ENCODE peak calls at places on chromosomes 2 and 18, in nine cellular contexts. M is IMR-90, Q is fibroblast of pulmonary artery, V is cardiac fibroblast, L is A549, S is left ventricle myocardium inferior, T is choroid plexus epithelial cell, P is tibial artery, Y is dorsolateral prefrontal cortex. J is an unnamed sample.

GRCh38 chr2:236984046-236984445 is 101.6 kb upstream of the COPS8 start:
- DNase-seq in M (no peak), Q (peak; percentile 13), V (no peak), L (no peak), S (no peak), T (no peak), P (no peak), Y (no peak), J (no peak)

GRCh38 chr18:25503567-25504081 is 151.7 kb upstream of the ZNF521 start:
- DNase-seq in M (peak; percentile 87), Q (peak; percentile 77), V (peak; percentile 83), L (peak; percentile 1), S (peak; percentile 47), T (peak; percentile 84), P (peak; percentile 71), Y (peak; percentile 52), J (peak; percentile 79)

GRCh38 chr18:2572892-2573291 is 1.5 kb downstream of the NDC80 start:
- DNase-seq in M (no peak), Q (peak; percentile 17), V (no peak), L (no peak), S (no peak), T (peak; percentile 39), P (no peak), Y (no peak), J (no peak)

GRCh38 chr2:47907097-47907781 is 941 bp upstream of the FBXO11 start:
- DNase-seq in M (no peak), Q (no peak), V (no peak), L (no peak), S (no peak), T (no peak), P (peak; percentile 29), Y (no peak), J (no peak)

GRCh38 chr2:88654714-88655113 is 27.4 kb upstream of the EIF2AK3 start:
- DNase-seq in M (peak; percentile 85), Q (peak; percentile 43), V (peak; percentile 34), L (no peak), S (no peak), T (peak; percentile 69), P (no peak), Y (no peak), J (peak; percentile 37)

GRCh38 chr2:69159988-69160387 is 147.0 kb downstream of the ANTXR1 start:
- DNase-seq in M (no peak), Q (no peak), V (no peak), L (no peak), S (no peak), T (no peak), P (no peak), Y (no peak), J (no peak)

GRCh38 chr18:79546781-79547272 is 132.8 kb upstream of the CTDP1 start:
- DNase-seq in M (no peak), Q (no peak), V (no peak), L (no peak), S (no peak), T (no peak), P (no peak), Y (peak; percentile 28), J (no peak)

GRCh38 chr2:7612969-7613368 is 695.8 kb downstream of the RNF144A start:
- DNase-seq in M (peak; percentile 10), Q (peak; percentile 27), V (no peak), L (no peak), S (no peak), T (peak; percentile 13), P (no peak), Y (no peak), J (peak; percentile 13)

GRCh38 chr2:111155610-111156009 is 34.9 kb downstream of the BCL2L11 start:
- DNase-seq in M (peak; percentile 12), Q (no peak), V (no peak), L (no peak), S (no peak), T (no peak), P (no peak), Y (no peak), J (no peak)

GRCh38 chr2:23312996-23313606 is 71.9 kb upstream of the KLHL29 start:
- DNase-seq in M (no peak), Q (no peak), V (peak; percentile 10), L (peak; percentile 44), S (no peak), T (peak; percentile 22), P (no peak), Y (no peak), J (no peak)

GRCh38 chr2:127196998-127197397 is 23.1 kb downstream of the CYP27C1 start:
- DNase-seq in M (no peak), Q (no peak), V (no peak), L (no peak), S (no peak), T (no peak), P (no peak), Y (no peak), J (no peak)

GRCh38 chr18:53534695-53535094 is 689.8 kb downstream of the MBD2 start:
- DNase-seq in M (no peak), Q (no peak), V (peak; percentile 1), L (no peak), S (peak; percentile 43), T (no peak), P (peak; percentile 35), Y (peak; percentile 33), J (no peak)

GRCh38 chr2:30628341-30628740 is 178.9 kb downstream of the CAPN13 start:
- DNase-seq in M (peak; percentile 31), Q (peak; percentile 44), V (peak; percentile 32), L (no peak), S (no peak), T (peak; percentile 76), P (no peak), Y (no peak), J (peak; percentile 20)

GRCh38 chr2:187429989-187430388 is 18.1 kb downstream of the CALCRL start:
- DNase-seq in M (peak; percentile 75), Q (peak; percentile 88), V (peak; percentile 66), L (no peak), S (no peak), T (peak; percentile 82), P (no peak), Y (no peak), J (peak; percentile 84)

GRCh38 chr2:205721057-205721767 is 38.9 kb downstream of the NRP2 start:
- DNase-seq in M (no peak), Q (no peak), V (no peak), L (no peak), S (no peak), T (no peak), P (no peak), Y (no peak), J (no peak)

GRCh38 chr2:199457147-199458016 is at the start of gene SATB2:
- DNase-seq in M (peak; percentile 78), Q (peak; percentile 44), V (peak; percentile 21), L (peak; percentile 25), S (no peak), T (peak; percentile 57), P (no peak), Y (no peak), J (peak; percentile 67)

GRCh38 chr2:180625006-180625844 is 355.2 kb upstream of the UBE2E3 start:
- DNase-seq in M (peak; percentile 92), Q (peak; percentile 90), V (peak; percentile 77), L (no peak), S (no peak), T (peak; percentile 90), P (no peak), Y (no peak), J (peak; percentile 87)

DNA sequence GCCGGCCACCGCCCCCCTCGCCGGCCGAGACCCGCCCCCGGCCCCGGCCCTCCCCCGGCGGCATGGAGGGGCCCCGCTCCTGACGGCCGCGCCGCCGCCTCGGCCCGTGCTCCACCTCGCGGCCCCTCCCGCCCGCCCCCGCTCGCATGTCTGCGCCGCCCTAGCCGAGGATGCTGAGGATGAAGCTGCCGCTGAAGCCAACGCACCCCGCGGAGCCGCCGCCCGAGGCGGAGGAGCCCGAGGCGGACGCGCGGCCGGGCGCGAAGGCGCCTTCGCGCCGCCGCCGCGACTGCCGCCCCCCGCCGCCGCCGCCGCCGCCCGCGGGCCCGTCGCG is 397 bp downstream of the ZCCHC2 start:
- DNase-seq in M (no peak), Q (no peak), V (no peak), L (no peak), S (no peak), T (no peak), P (no peak), Y (no peak), J (no peak)
- H3K4me3 ChIP-seq in M (peak overlapping the region; percentile 83), Q (peak overlapping the region; percentile 80), V (peak overlapping the region; percentile 80), L (peak overlapping the region; percentile 92), S (peak overlapping the region; percentile 97), T (peak overlapping the region; percentile 86), P (peak overlapping the region; percentile 98), Y (peak overlapping the region; percentile 97), J (peak overlapping the region; percentile 50)

GRCh38 chr2:166180951-166181812 is 53.4 kb upstream of the SCN1A start:
- DNase-seq in M (peak; percentile 56), Q (peak; percentile 64), V (peak; percentile 62), L (peak; percentile 10), S (no peak), T (peak; percentile 78), P (peak; percentile 25), Y (peak; percentile 50), J (peak; percentile 61)
- TF ChIP-seq CTCF in M (peak; percentile 66), Q (peak; percentile 66), V (peak; percentile 66), L (peak; percentile 57), S (peak; percentile 60), T (peak; percentile 76), P (no peak), Y (peak; percentile 51), J (peak; percentile 63)

GRCh38 chr2:33497177-33497787 is 20.8 kb downstream of the RASGRP3 start:
- DNase-seq in M (no peak), Q (peak; percentile 26), V (peak; percentile 6), L (no peak), S (no peak), T (peak; percentile 70), P (no peak), Y (no peak), J (no peak)
- H3K4me3 ChIP-seq in M (no peak overlapping the region), Q (no peak overlapping the region), V (no peak overlapping the region), L (no peak overlapping the region), S (no peak overlapping the region), T (no peak overlapping the region), P (no peak overlapping the region), Y (no peak overlapping the region), J (no peak overlapping the region)

GRCh38 chr2:28810384-28811285 is at the start of gene SPDYA:
- DNase-seq in M (peak; percentile 36), Q (peak; percentile 69), V (peak; percentile 72), L (peak; percentile 68), S (peak; percentile 74), T (peak; percentile 80), P (peak; percentile 58), Y (peak; percentile 66), J (peak; percentile 70)
- TF ChIP-seq CTCF in M (no peak), Q (no peak), V (no peak), L (no peak), S (no peak), T (no peak), P (no peak), Y (no peak), J (no peak)

DNA sequence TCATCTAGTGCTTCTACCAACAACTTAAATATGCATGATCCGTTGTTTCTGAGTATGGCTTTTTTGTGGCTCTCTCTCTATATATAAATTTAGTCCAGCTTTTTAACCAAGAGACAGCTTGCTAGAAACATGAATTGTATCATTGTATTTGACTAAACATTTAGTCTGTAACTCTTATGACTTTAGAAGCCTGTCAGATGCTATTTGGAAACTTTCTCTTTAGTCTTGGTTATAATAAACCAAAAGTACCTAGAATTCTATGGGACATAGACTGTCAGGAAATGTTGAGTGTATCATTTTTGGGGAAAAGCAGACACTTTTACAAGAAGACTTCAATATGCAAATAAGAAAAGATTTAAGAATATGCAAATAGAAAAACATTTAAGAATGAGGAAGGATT is 161.4 kb downstream of the ZEB2 start:
- DNase-seq in M (no peak), Q (no peak), V (no peak), L (no peak), S (no peak), T (no peak), P (no peak), Y (no peak), J (no peak)
- H3K4me3 ChIP-seq in M (no peak overlapping the region), Q (no peak overlapping the region), V (no peak overlapping the region), L (no peak overlapping the region), S (no peak overlapping the region), T (no peak overlapping the region), P (no peak overlapping the region), Y (peak overlapping the region; percentile 34), J (no peak overlapping the region)

GRCh38 chr18:303578-303977 is 35.7 kb upstream of the THOC1 start:
- DNase-seq in M (no peak), Q (no peak), V (no peak), L (no peak), S (no peak), T (no peak), P (no peak), Y (no peak), J (no peak)
- TF ChIP-seq CTCF in M (no peak), Q (no peak), V (no peak), L (no peak), S (no peak), T (no peak), P (no peak), Y (no peak), J (no peak)